ENCODE peak calls at places on chromosome 13, in five cellular contexts. V is GM23338, Z is AG09309, B is fibroblast of mammary gland, P is psoas muscle. U is an unnamed sample.

GRCh38 chr13:77372275-77372674 is 45.4 kb upstream of the MYCBP2 start:
- DNase-seq in V (no peak), Z (no peak), B (peak), P (no peak), U (peak)

GRCh38 chr13:75359266-75359665 is 122.7 kb downstream of the TBC1D4 start:
- DNase-seq in V (peak), Z (peak), B (peak), P (no peak), U (peak)

GRCh38 chr13:112897956-112898785 is 70.8 kb upstream of the MCF2L start:
- DNase-seq in V (no peak), Z (no peak), B (no peak), P (peak), U (no peak)

GRCh38 chr13:59774511-59774911 is 389.2 kb downstream of the DIAPH3 start:
- DNase-seq in V (peak), Z (peak), B (peak), P (no peak), U (peak)

GRCh38 chr13:65597839-65598818 is 1632.0 kb downstream of the PCDH9 start:
- DNase-seq in V (no peak), Z (peak), B (peak), P (no peak), U (peak)

GRCh38 chr13:67230774-67231480 is 791 bp upstream of the PCDH9 start:
- DNase-seq in V (peak), Z (no peak), B (peak), P (peak), U (peak)

GRCh38 chr13:79741006-79741405 is 260.1 kb downstream of the NDFIP2 start:
- DNase-seq in V (no peak), Z (no peak), B (peak), P (no peak), U (no peak)

GRCh38 chr13:21233086-21233485 is 56.6 kb downstream of the MRPL57 start:
- DNase-seq in V (no peak), Z (no peak), B (no peak), P (no peak), U (no peak)

GRCh38 chr13:114004416-114005205 is 30.7 kb upstream of the C13orf46 start:
- DNase-seq in V (no peak), Z (no peak), B (peak), P (peak), U (no peak)

GRCh38 chr13:42654212-42654611 is 80.3 kb downstream of the TNFSF11 start:
- DNase-seq in V (no peak), Z (no peak), B (no peak), P (no peak), U (no peak)

GRCh38 chr13:74062933-74063332 is 71.3 kb downstream of the KLF12 start:
- DNase-seq in V (no peak), Z (peak), B (peak), P (peak), U (peak)

GRCh38 chr13:70630247-70630646 is 522.0 kb upstream of the KLHL1 start:
- DNase-seq in V (peak), Z (no peak), B (no peak), P (no peak), U (no peak)

GRCh38 chr13:19157461-19157860 is 24.2 kb downstream of the TUBA3C start:
- DNase-seq in V (no peak), Z (no peak), B (no peak), P (no peak), U (no peak)

GRCh38 chr13:71879129-71879535 is 12.1 kb upstream of the DACH1 start:
- DNase-seq in V (peak), Z (no peak), B (no peak), P (no peak), U (no peak)

GRCh38 chr13:38763446-38764381 is 76.8 kb downstream of the FREM2 start:
- DNase-seq in V (peak), Z (no peak), B (peak), P (no peak), U (no peak)

GRCh38 chr13:76822691-76823267 is 63.4 kb downstream of the KCTD12 start:
- DNase-seq in V (no peak), Z (peak), B (peak), P (no peak), U (no peak)

GRCh38 chr13:58884353-58884752 is 1252.8 kb downstream of the PCDH17 start:
- DNase-seq in V (peak), Z (no peak), B (no peak), P (no peak), U (no peak)

GRCh38 chr13:113297370-113297871 is 382 bp downstream of the LAMP1 start:
- DNase-seq in V (peak), Z (no peak), B (peak), P (no peak), U (no peak)

GRCh38 chr13:62251734-62252133 is 836.1 kb upstream of the PCDH20 start:
- DNase-seq in V (no peak), Z (no peak), B (no peak), P (no peak), U (no peak)

GRCh38 chr13:62246581-62246980 is 830.9 kb upstream of the PCDH20 start:
- DNase-seq in V (no peak), Z (no peak), B (no peak), P (no peak), U (no peak)

DNA sequence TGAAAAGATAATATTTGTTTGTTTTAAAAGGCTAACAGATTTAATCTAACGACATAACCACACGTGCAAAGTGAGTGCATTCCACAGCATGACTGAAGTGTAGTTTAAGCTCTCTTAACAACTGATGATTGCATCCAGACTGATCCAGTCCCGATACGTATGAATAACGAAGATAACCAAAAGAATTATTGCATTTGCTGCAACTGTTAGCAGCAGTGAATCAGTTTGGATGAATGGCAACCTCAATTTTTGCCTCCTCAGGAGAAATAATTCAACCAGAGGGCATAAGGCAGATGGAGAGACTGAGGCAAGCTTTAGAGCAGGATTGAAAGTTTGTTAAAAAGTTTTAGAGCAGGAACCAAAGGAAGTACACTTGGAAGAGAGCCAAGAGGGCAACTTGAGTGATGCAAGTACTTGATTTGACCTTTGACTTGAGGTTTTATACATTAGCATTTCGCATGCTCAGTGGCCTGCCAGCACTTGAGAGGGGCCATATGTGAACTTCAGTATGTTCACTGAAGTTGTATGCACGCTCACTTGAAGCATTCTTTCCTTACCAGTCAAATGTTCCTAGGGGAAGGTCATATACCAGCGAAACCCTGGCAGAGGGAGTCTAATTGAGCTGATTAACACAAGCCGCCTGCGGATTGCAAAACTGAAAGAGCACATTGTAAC is 835.0 kb upstream of the PCDH20 start:
- DNase-seq in V (no peak), Z (no peak), B (no peak), P (no peak), U (peak)
- H3K4me3 ChIP-seq in V (no peak), Z (no peak), B (no peak), P (no peak), U (no peak)

DNA sequence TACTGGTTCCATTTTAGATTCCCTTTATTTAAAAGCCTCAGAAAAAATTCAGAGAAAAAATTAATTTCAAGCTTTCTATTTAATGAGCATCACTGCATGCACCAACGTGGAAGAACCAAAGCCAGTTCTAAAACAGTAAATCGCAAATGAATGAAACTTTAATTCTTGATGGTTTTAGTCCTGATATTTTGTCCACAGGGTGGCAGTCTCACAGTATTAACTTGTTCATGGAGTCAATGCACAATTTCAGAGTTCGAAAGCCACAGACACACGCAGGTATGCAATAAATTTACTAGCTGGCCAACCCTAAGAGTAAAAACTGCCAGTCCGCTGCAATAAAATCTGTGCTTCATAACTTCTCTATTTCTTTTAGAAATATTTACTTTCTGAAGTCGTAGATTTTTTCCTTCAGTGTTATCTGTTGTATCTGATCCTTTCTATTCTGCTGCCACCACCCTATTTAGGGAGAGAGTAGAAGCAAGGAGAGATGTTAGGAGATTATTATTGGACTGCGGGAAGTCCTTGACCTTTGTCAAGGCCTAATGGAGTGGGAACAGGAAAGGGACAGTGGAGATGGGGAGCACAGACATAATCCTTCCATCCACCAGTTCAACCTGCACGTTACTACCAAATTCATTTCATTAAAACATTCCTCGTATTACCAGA is 7.0 kb upstream of the WBP4 start:
- DNase-seq in V (peak), Z (peak), B (peak), P (no peak), U (no peak)
- H3K4me3 ChIP-seq in V (no peak), Z (no peak), B (no peak), P (peak), U (no peak)

DNA sequence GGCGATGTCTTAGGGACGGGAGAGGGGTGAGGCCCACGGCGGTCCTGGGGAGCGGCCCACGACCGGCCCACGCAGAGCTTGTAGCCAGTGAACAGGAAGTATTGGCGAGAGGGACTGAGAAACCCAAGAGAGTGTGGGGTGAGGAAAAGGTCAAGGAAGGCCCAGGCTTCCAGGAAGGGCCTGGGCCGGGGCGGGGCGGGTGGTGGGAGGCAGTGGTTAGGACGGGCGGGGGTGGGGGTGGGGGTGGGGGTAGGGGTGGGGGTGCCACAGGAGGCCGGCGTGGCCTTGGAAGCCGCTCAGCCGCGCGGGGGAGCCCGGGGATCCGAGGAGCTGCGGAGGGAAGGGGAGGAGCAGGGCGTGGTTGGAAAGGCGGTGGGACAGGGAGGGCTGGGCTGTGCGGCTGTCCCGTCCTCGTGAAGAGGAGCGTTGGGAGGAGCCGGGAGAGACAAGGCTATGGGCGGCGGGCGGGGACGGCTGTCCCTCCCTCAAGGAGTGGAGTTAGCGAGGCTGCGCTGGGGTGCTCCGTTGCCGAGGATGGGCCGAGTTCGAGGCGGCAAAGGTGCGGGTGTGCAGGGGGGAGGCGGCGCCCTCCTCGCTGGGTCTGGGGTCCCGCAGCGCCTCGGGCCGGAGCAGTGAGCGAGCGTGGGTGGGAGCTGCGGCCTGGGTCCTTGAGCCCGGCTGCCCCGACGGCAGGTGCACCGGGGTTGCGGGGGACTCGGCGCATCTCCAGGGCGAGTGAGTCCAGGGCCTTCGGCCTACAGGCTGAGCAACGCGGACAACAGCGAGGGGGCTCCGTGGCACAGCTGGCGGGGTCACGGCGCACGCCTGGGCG is 254.4 kb upstream of the SGCG start:
- DNase-seq in V (peak), Z (no peak), B (peak), P (peak), U (no peak)
- H3K4me3 ChIP-seq in V (peak), Z (no peak), B (peak), P (peak), U (peak)

GRCh38 chr13:95255072-95255732 is 46.0 kb downstream of the ABCC4 start:
- DNase-seq in V (no peak), Z (no peak), B (no peak), P (no peak), U (no peak)
- H3K4me3 ChIP-seq in V (no peak), Z (no peak), B (no peak), P (no peak), U (no peak)

DNA sequence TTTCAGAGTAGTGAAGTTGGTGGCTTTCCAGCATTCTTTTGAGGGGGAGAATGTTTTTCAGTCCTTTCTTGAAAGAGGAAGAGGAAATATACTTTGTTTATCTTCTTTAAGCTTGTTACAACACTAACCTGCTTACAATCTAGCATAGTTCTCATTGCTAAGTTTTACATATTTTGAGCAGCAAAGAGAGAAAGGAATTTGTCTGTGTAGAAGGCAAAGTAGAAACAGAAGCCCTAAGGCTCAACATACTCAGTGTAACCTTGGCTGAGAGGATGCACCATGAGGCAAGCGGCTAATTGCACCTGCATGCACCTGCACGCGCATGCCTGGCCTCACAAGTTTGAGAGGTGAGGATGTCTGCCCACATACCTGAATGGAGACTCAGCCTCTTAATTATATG is 2.2 kb downstream of the FRY start:
- DNase-seq in V (no peak), Z (no peak), B (no peak), P (no peak), U (no peak)
- H3K4me3 ChIP-seq in V (no peak), Z (peak), B (no peak), P (no peak), U (no peak)

GRCh38 chr13:110716235-110716505 is 2.7 kb downstream of the ING1 start:
- DNase-seq in V (peak), Z (no peak), B (peak), P (peak), U (no peak)

GRCh38 chr13:110715395-110716234 is 2.1 kb downstream of the ING1 start:
- DNase-seq in V (peak), Z (peak), B (peak), P (peak), U (peak)

GRCh38 chr13:110713981-110714797 is 689 bp downstream of the ING1 start:
- DNase-seq in V (peak), Z (no peak), B (peak), P (peak), U (no peak)

GRCh38 chr13:110713642-110713952 is at the start of gene ING1:
- DNase-seq in V (no peak), Z (no peak), B (no peak), P (no peak), U (no peak)

GRCh38 chr13:110714798-110715394 is 1.4 kb downstream of the ING1 start:
- DNase-seq in V (peak), Z (no peak), B (peak), P (peak), U (no peak)
- H3K4me3 ChIP-seq in V (peak), Z (peak), B (peak), P (peak), U (peak)

DNA sequence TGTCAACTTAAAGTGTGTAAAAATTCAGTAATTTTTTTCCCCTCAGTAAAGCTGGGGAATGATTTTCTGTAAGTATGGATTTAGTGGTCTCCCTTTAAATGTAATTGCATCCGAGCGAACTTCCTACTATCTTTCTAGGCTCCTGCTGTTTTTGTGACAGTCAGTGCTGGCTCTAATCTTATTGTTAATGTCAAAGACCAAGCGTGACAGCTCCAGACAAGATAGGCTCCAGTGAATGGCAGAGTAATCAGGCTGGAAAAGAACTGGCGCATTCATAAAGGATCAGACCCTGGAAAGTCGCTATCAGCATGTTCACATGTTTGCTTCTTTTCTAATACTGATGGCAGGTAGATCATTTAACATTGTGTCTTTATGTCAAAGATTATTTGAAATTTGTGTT is 908.0 kb upstream of the ATXN8OS start:
- DNase-seq in V (no peak), Z (no peak), B (no peak), P (no peak), U (no peak)
- H3K4me3 ChIP-seq in V (no peak), Z (no peak), B (no peak), P (no peak), U (no peak)

GRCh38 chr13:87671031-87671823 is at the start of gene SLITRK5:
- DNase-seq in V (peak), Z (no peak), B (peak), P (peak), U (peak)
- H3K4me3 ChIP-seq in V (peak), Z (peak), B (peak), P (peak), U (peak)